ENCODE peak calls at places on chromosome 17, in ten cellular contexts. J is Panc1; B is tibial nerve; C is NCI-H460; Z is bronchial epithelial cell; X is caudate nucleus; P is hippocampal formation; U is adrenal gland; N is effector memory CD4-positive, alpha-beta T cell; F is heart left ventricle. W is an unnamed sample.

GRCh38 chr17:5297245-5297644 is 15.2 kb downstream of the RABEP1 start:
- DNase-seq in J (no peak), B (no peak), C (no peak), Z (no peak), X (no peak), P (no peak), U (no peak), N (no peak), F (no peak), W (no peak)

GRCh38 chr17:28298449-28298848 is 20.6 kb upstream of the TMEM97 start:
- DNase-seq in J (no peak), B (no peak), C (no peak), Z (no peak), X (no peak), P (no peak), U (no peak), N (no peak), F (no peak), W (no peak)

GRCh38 chr17:69834494-69834893 is 240.5 kb upstream of the KCNJ16 start:
- DNase-seq in J (no peak), B (no peak), C (no peak), Z (no peak), X (no peak), P (no peak), U (no peak), N (no peak), F (no peak), W (no peak)

GRCh38 chr17:82566129-82566995 is 46.8 kb downstream of the FOXK2 start:
- DNase-seq in J (no peak), B (no peak), C (no peak), Z (no peak), X (no peak), P (peak; percentile 21), U (no peak), N (no peak), F (no peak), W (no peak)

GRCh38 chr17:50675627-50676026 is 32.1 kb downstream of the ANKRD40 start:
- DNase-seq in J (no peak), B (no peak), C (no peak), Z (no peak), X (no peak), P (no peak), U (no peak), N (no peak), F (no peak), W (no peak)

GRCh38 chr17:49123061-49123460 is 9.5 kb upstream of the B4GALNT2 start:
- DNase-seq in J (no peak), B (no peak), C (no peak), Z (no peak), X (no peak), P (no peak), U (no peak), N (no peak), F (no peak), W (no peak)

GRCh38 chr17:67836205-67836987 is 11.1 kb downstream of the BPTF start:
- DNase-seq in J (no peak), B (no peak), C (no peak), Z (no peak), X (no peak), P (no peak), U (no peak), N (no peak), F (no peak), W (no peak)

GRCh38 chr17:9509236-9509813 is 66.3 kb downstream of the STX8 start:
- DNase-seq in J (no peak), B (no peak), C (no peak), Z (no peak), X (no peak), P (no peak), U (no peak), N (no peak), F (no peak), W (no peak)

GRCh38 chr17:10081571-10082169 is 116.7 kb downstream of the GAS7 start:
- DNase-seq in J (no peak), B (no peak), C (peak; percentile 4), Z (no peak), X (no peak), P (no peak), U (no peak), N (no peak), F (no peak), W (no peak)

GRCh38 chr17:28949185-28950016 is 1.9 kb downstream of the PHF12 start:
- DNase-seq in J (no peak), B (peak; percentile 59), C (no peak), Z (peak; percentile 32), X (peak; percentile 45), P (peak; percentile 73), U (peak; percentile 62), N (no peak), F (peak; percentile 84), W (peak; percentile 22)

GRCh38 chr17:50274142-50274944 is at the start of gene TMEM92:
- DNase-seq in J (no peak), B (no peak), C (no peak), Z (peak; percentile 68), X (no peak), P (no peak), U (no peak), N (no peak), F (no peak), W (no peak)

GRCh38 chr17:40070895-40071719 is 8.3 kb downstream of the THRA start:
- DNase-seq in J (no peak), B (peak; percentile 50), C (peak; percentile 38), Z (no peak), X (peak; percentile 44), P (peak; percentile 68), U (peak; percentile 80), N (no peak), F (peak; percentile 82), W (no peak)

GRCh38 chr17:77865109-77865611 is 93.3 kb upstream of the TNRC6C start:
- DNase-seq in J (no peak), B (no peak), C (no peak), Z (no peak), X (no peak), P (no peak), U (no peak), N (no peak), F (peak; percentile 67), W (no peak)

GRCh38 chr17:45123930-45124796 is 8.2 kb downstream of the PLCD3 start:
- DNase-seq in J (no peak), B (no peak), C (peak; percentile 84), Z (peak; percentile 84), X (no peak), P (no peak), U (peak; percentile 68), N (no peak), F (no peak), W (no peak)

GRCh38 chr17:40436631-40437030 is 6.6 kb upstream of the IGFBP4 start:
- DNase-seq in J (no peak), B (no peak), C (no peak), Z (no peak), X (no peak), P (no peak), U (no peak), N (no peak), F (no peak), W (no peak)

GRCh38 chr17:83136931-83137330 is 57.5 kb downstream of the METRNL start:
- DNase-seq in J (no peak), B (no peak), C (no peak), Z (no peak), X (no peak), P (no peak), U (peak; percentile 7), N (no peak), F (no peak), W (no peak)

GRCh38 chr17:17763136-17763535 is 73.7 kb downstream of the SREBF1 start:
- DNase-seq in J (no peak), B (no peak), C (no peak), Z (no peak), X (no peak), P (no peak), U (no peak), N (no peak), F (peak; percentile 53), W (no peak)

GRCh38 chr17:22251493-22251892 is 559.2 kb downstream of the KCNJ18 start:
- DNase-seq in J (no peak), B (no peak), C (no peak), Z (no peak), X (no peak), P (no peak), U (no peak), N (no peak), F (no peak), W (no peak)

GRCh38 chr17:81808778-81809555 is 5.0 kb downstream of the GCGR start:
- DNase-seq in J (no peak), B (no peak), C (no peak), Z (no peak), X (no peak), P (no peak), U (no peak), N (no peak), F (no peak), W (no peak)

GRCh38 chr17:43702636-43703035 is 40.9 kb upstream of the MEOX1 start:
- DNase-seq in J (no peak), B (no peak), C (no peak), Z (no peak), X (no peak), P (no peak), U (no peak), N (no peak), F (no peak), W (no peak)

GRCh38 chr17:36611345-36612072 is 10.1 kb downstream of the MRM1 start:
- DNase-seq in J (no peak), B (no peak), C (no peak), Z (peak; percentile 89), X (no peak), P (no peak), U (no peak), N (no peak), F (no peak), W (no peak)

GRCh38 chr17:49114703-49115102 is 17.9 kb upstream of the B4GALNT2 start:
- DNase-seq in J (no peak), B (no peak), C (no peak), Z (peak; percentile 65), X (no peak), P (no peak), U (no peak), N (no peak), F (no peak), W (no peak)

GRCh38 chr17:64259436-64259835 is 3.6 kb downstream of the TEX2 start:
- DNase-seq in J (no peak), B (no peak), C (no peak), Z (no peak), X (no peak), P (no peak), U (no peak), N (no peak), F (no peak), W (no peak)

GRCh38 chr17:21511368-21512195 is 135.4 kb downstream of the KCNJ12 start:
- DNase-seq in J (peak; percentile 38), B (peak; percentile 67), C (peak; percentile 76), Z (peak; percentile 50), X (peak; percentile 39), P (peak; percentile 76), U (peak; percentile 74), N (peak; percentile 20), F (peak; percentile 92), W (peak; percentile 71)

GRCh38 chr17:72592242-72592966 is 471.6 kb downstream of the SOX9 start:
- DNase-seq in J (no peak), B (peak; percentile 60), C (peak; percentile 64), Z (peak; percentile 62), X (peak; percentile 78), P (peak; percentile 71), U (peak; percentile 41), N (peak; percentile 46), F (peak; percentile 78), W (peak; percentile 88)

GRCh38 chr17:75262112-75262606 is 480 bp downstream of the MRPS7 start:
- DNase-seq in J (no peak), B (no peak), C (no peak), Z (peak; percentile 35), X (no peak), P (no peak), U (no peak), N (no peak), F (no peak), W (no peak)

GRCh38 chr17:260944-261343 is 79.5 kb upstream of the DOC2B start:
- DNase-seq in J (no peak), B (no peak), C (no peak), Z (no peak), X (no peak), P (no peak), U (peak; percentile 4), N (no peak), F (no peak), W (no peak)

GRCh38 chr17:17729620-17730249 is 48.5 kb downstream of the RAI1 start:
- DNase-seq in J (peak; percentile 20), B (no peak), C (no peak), Z (no peak), X (no peak), P (no peak), U (no peak), N (peak; percentile 18), F (no peak), W (no peak)

W was measured in frontal cortex.